ENCODE peak calls at places on chromosomes 13 and 19, in eight cellular contexts. M, S, J, Y, V, U, Q and Z are unnamed samples.

GRCh38 chr13:26888632-26889031 is 128.0 kb upstream of the GPR12 start:
- DNase-seq in M (no peak), S (peak; percentile 39), J (no peak), Y (no peak), V (no peak), U (no peak), Q (no peak), Z (no peak)

GRCh38 chr13:37029617-37030016 is 29.0 kb downstream of the EXOSC8 start:
- DNase-seq in M (no peak), S (no peak), J (no peak), Y (no peak), V (no peak), U (no peak), Q (no peak), Z (no peak)

GRCh38 chr13:100149389-100149788 is 60.5 kb downstream of the PCCA start:
- DNase-seq in M (no peak), S (no peak), J (no peak), Y (no peak), V (no peak), U (no peak), Q (no peak), Z (no peak)

GRCh38 chr19:47512183-47512947 is 2.5 kb downstream of the NAPA start:
- DNase-seq in M (peak; percentile 15), S (no peak), J (no peak), Y (no peak), V (no peak), U (no peak), Q (no peak), Z (no peak)

GRCh38 chr13:40220299-40220935 is 446.0 kb downstream of the FOXO1 start:
- DNase-seq in M (no peak), S (no peak), J (no peak), Y (no peak), V (no peak), U (no peak), Q (no peak), Z (no peak)

GRCh38 chr19:55646889-55647731 is 902 bp upstream of the CCDC106 start:
- DNase-seq in M (peak; percentile 43), S (no peak), J (no peak), Y (peak; percentile 16), V (no peak), U (no peak), Q (no peak), Z (no peak)

GRCh38 chr13:29111446-29111845 is 291.3 kb downstream of the MTUS2 start:
- DNase-seq in M (no peak), S (no peak), J (no peak), Y (no peak), V (no peak), U (no peak), Q (no peak), Z (no peak)

GRCh38 chr13:60143775-60144174 is 20.0 kb downstream of the DIAPH3 start:
- DNase-seq in M (peak; percentile 8), S (no peak), J (no peak), Y (no peak), V (no peak), U (no peak), Q (no peak), Z (no peak)

GRCh38 chr19:57803594-57804325 is 11.0 kb downstream of the ZNF552 start:
- DNase-seq in M (no peak), S (no peak), J (no peak), Y (peak; percentile 92), V (no peak), U (no peak), Q (no peak), Z (no peak)

GRCh38 chr19:32976223-32976805 is 4.3 kb downstream of the FAAP24 start:
- DNase-seq in M (peak; percentile 57), S (peak; percentile 48), J (peak; percentile 38), Y (peak; percentile 68), V (peak; percentile 41), U (peak; percentile 37), Q (peak; percentile 45), Z (peak; percentile 88)

GRCh38 chr19:57583521-57584416 is at the start of gene ZIK1:
- DNase-seq in M (peak; percentile 95), S (peak; percentile 96), J (peak; percentile 87), Y (peak; percentile 96), V (peak; percentile 75), U (peak; percentile 88), Q (peak; percentile 58), Z (peak; percentile 93)

GRCh38 chr13:26991508-26992181 is 180.0 kb downstream of the USP12 start:
- DNase-seq in M (no peak), S (no peak), J (no peak), Y (no peak), V (no peak), U (no peak), Q (no peak), Z (no peak)

GRCh38 chr19:6229951-6230712 is 49.6 kb downstream of the MLLT1 start:
- DNase-seq in M (no peak), S (no peak), J (no peak), Y (no peak), V (no peak), U (no peak), Q (no peak), Z (peak; percentile 45)

GRCh38 chr19:41304706-41305483 is 5.1 kb upstream of the CCDC97 start:
- DNase-seq in M (no peak), S (no peak), J (no peak), Y (no peak), V (no peak), U (no peak), Q (no peak), Z (no peak)

GRCh38 chr13:19950374-19950773 is 8.2 kb upstream of the ZMYM2 start:
- DNase-seq in M (no peak), S (no peak), J (no peak), Y (no peak), V (no peak), U (no peak), Q (no peak), Z (no peak)

GRCh38 chr13:111915104-111915551 is 151.8 kb upstream of the SOX1 start:
- DNase-seq in M (no peak), S (no peak), J (no peak), Y (no peak), V (no peak), U (no peak), Q (no peak), Z (no peak)

GRCh38 chr19:3250675-3251074 is 26.2 kb downstream of the CELF5 start:
- DNase-seq in M (no peak), S (no peak), J (no peak), Y (no peak), V (no peak), U (no peak), Q (peak; percentile 22), Z (no peak)

GRCh38 chr13:100209857-100210580 is 121.1 kb downstream of the PCCA start:
- DNase-seq in M (no peak), S (no peak), J (no peak), Y (no peak), V (no peak), U (no peak), Q (no peak), Z (no peak)

GRCh38 chr19:42024622-42025111 is 30.6 kb upstream of the ATP1A3 start:
- DNase-seq in M (no peak), S (no peak), J (no peak), Y (peak; percentile 33), V (no peak), U (no peak), Q (no peak), Z (peak; percentile 78)

GRCh38 chr19:44574201-44574950 is 39.0 kb upstream of the IGSF23 start:
- DNase-seq in M (no peak), S (peak; percentile 73), J (no peak), Y (no peak), V (no peak), U (no peak), Q (no peak), Z (no peak)

GRCh38 chr19:33660426-33661160 is 38.8 kb downstream of the CHST8 start:
- DNase-seq in M (no peak), S (no peak), J (no peak), Y (no peak), V (no peak), U (no peak), Q (no peak), Z (no peak)

GRCh38 chr13:46552888-46553520 is at the start of gene LRCH1:
- DNase-seq in M (peak; percentile 76), S (peak; percentile 81), J (peak; percentile 81), Y (peak; percentile 78), V (peak; percentile 66), U (peak; percentile 70), Q (peak; percentile 78), Z (peak; percentile 95)

GRCh38 chr19:49475995-49476880 is 2.2 kb downstream of the FLT3LG start:
- DNase-seq in M (no peak), S (no peak), J (peak; percentile 59), Y (peak; percentile 87), V (no peak), U (no peak), Q (no peak), Z (no peak)

GRCh38 chr19:58268344-58268743 is 10.4 kb upstream of the ZNF8 start:
- DNase-seq in M (no peak), S (no peak), J (no peak), Y (no peak), V (no peak), U (no peak), Q (no peak), Z (no peak)

GRCh38 chr13:64675256-64675892 is 2554.8 kb downstream of the PCDH9 start:
- DNase-seq in M (no peak), S (no peak), J (no peak), Y (no peak), V (no peak), U (no peak), Q (no peak), Z (no peak)

GRCh38 chr13:22114630-22115311 is 443.9 kb downstream of the FGF9 start:
- DNase-seq in M (no peak), S (no peak), J (peak; percentile 83), Y (no peak), V (no peak), U (no peak), Q (no peak), Z (no peak)

GRCh38 chr19:44635581-44636438 is 7.9 kb upstream of the PVR start:
- DNase-seq in M (no peak), S (no peak), J (no peak), Y (peak; percentile 45), V (no peak), U (no peak), Q (no peak), Z (no peak)

GRCh38 chr13:39684531-39685137 is 29.2 kb downstream of the COG6 start:
- DNase-seq in M (peak; percentile 31), S (no peak), J (peak; percentile 26), Y (no peak), V (no peak), U (no peak), Q (no peak), Z (no peak)

GRCh38 chr13:94656766-94657165 is 55.1 kb downstream of the GPR180 start:
- DNase-seq in M (no peak), S (no peak), J (no peak), Y (no peak), V (no peak), U (no peak), Q (no peak), Z (no peak)